ENCODE peak calls at places on chromosome 15, in six cellular contexts. I is hepatocyte, M is testis, A is fibroblast of pulmonary artery, V is AG04449, X is fibroblast of lung. O is an unnamed sample.

GRCh38 chr15:68693071-68693470 is 114.3 kb downstream of the CORO2B start:
- DNase-seq in I (no peak), M (no peak), A (no peak), V (no peak), X (peak; percentile 33), O (no peak)

GRCh38 chr15:77144028-77144427 is 73.1 kb upstream of the TSPAN3 start:
- DNase-seq in I (no peak), M (no peak), A (peak; percentile 71), V (peak; percentile 12), X (peak; percentile 46), O (no peak)

GRCh38 chr15:50064674-50065073 is 54.4 kb downstream of the ATP8B4 start:
- DNase-seq in I (no peak), M (no peak), A (no peak), V (no peak), X (no peak), O (no peak)

GRCh38 chr15:55768670-55769185 is 25.8 kb upstream of the PRTG start:
- DNase-seq in I (no peak), M (no peak), A (no peak), V (no peak), X (no peak), O (no peak)

GRCh38 chr15:74988007-74988800 is 7.2 kb upstream of the SCAMP5 start:
- DNase-seq in I (peak; percentile 78), M (no peak), A (peak; percentile 70), V (no peak), X (peak; percentile 16), O (no peak)

GRCh38 chr15:77009646-77010311 is 14.9 kb downstream of the PSTPIP1 start:
- DNase-seq in I (no peak), M (no peak), A (no peak), V (no peak), X (no peak), O (no peak)

GRCh38 chr15:66673410-66674322 is 28.4 kb upstream of the SMAD6 start:
- DNase-seq in I (peak; percentile 63), M (peak; percentile 81), A (peak; percentile 57), V (no peak), X (no peak), O (no peak)

GRCh38 chr15:92869977-92870644 is 30.0 kb upstream of the CHD2 start:
- DNase-seq in I (peak; percentile 35), M (no peak), A (no peak), V (no peak), X (no peak), O (no peak)

GRCh38 chr15:99410477-99410876 is 155.3 kb upstream of the MEF2A start:
- DNase-seq in I (no peak), M (no peak), A (no peak), V (no peak), X (no peak), O (no peak)

GRCh38 chr15:67820992-67821783 is 4.1 kb upstream of the SKOR1 start:
- DNase-seq in I (peak; percentile 85), M (peak; percentile 66), A (peak; percentile 65), V (no peak), X (peak; percentile 56), O (no peak)

GRCh38 chr15:81531141-81531592 is 157.2 kb upstream of the TMC3 start:
- DNase-seq in I (peak; percentile 65), M (no peak), A (no peak), V (no peak), X (peak; percentile 70), O (no peak)

GRCh38 chr15:69475769-69476358 is 23.2 kb downstream of the RPLP1 start:
- DNase-seq in I (peak; percentile 87), M (peak; percentile 89), A (peak; percentile 79), V (no peak), X (peak; percentile 66), O (no peak)

GRCh38 chr15:52559583-52559982 is 9.2 kb downstream of the ARPP19 start:
- DNase-seq in I (no peak), M (no peak), A (peak; percentile 38), V (no peak), X (peak; percentile 60), O (no peak)

GRCh38 chr15:85620321-85621044 is 174.2 kb downstream of the KLHL25 start:
- DNase-seq in I (no peak), M (peak; percentile 52), A (peak; percentile 82), V (no peak), X (peak; percentile 75), O (no peak)

GRCh38 chr15:77530576-77530975 is 102.1 kb downstream of the LINGO1 start:
- DNase-seq in I (no peak), M (no peak), A (no peak), V (peak; percentile 33), X (no peak), O (no peak)

GRCh38 chr15:29734917-29735572 is 87.2 kb downstream of the TJP1 start:
- DNase-seq in I (peak; percentile 32), M (no peak), A (no peak), V (no peak), X (no peak), O (peak; percentile 62)

GRCh38 chr15:58043192-58043903 is 22.2 kb downstream of the ALDH1A2 start:
- DNase-seq in I (peak; percentile 51), M (peak; percentile 65), A (peak; percentile 70), V (no peak), X (peak; percentile 58), O (no peak)

GRCh38 chr15:37872661-37873060 is 61.8 kb upstream of the TMCO5A start:
- DNase-seq in I (peak; percentile 6), M (no peak), A (no peak), V (no peak), X (peak; percentile 28), O (no peak)

GRCh38 chr15:95325763-95326688 is 1004.5 kb upstream of the NR2F2 start:
- DNase-seq in I (no peak), M (peak; percentile 68), A (peak; percentile 86), V (no peak), X (peak; percentile 25), O (no peak)

GRCh38 chr15:31503758-31504461 is 177.3 kb downstream of the KLF13 start:
- DNase-seq in I (no peak), M (peak; percentile 12), A (no peak), V (no peak), X (no peak), O (no peak)

GRCh38 chr15:74453925-74454763 is 6.8 kb downstream of the UBL7 start:
- DNase-seq in I (no peak), M (no peak), A (peak; percentile 26), V (no peak), X (no peak), O (no peak)

GRCh38 chr15:69484837-69485236 is 32.2 kb downstream of the RPLP1 start:
- DNase-seq in I (no peak), M (no peak), A (no peak), V (no peak), X (no peak), O (no peak)

GRCh38 chr15:58546635-58547627 is 115.1 kb downstream of the LIPC start:
- DNase-seq in I (no peak), M (peak; percentile 89), A (peak; percentile 91), V (peak; percentile 79), X (peak; percentile 84), O (peak; percentile 94)

GRCh38 chr15:92714071-92714456 is 58.5 kb upstream of the FAM174B start:
- DNase-seq in I (peak; percentile 33), M (peak; percentile 45), A (peak; percentile 31), V (no peak), X (peak; percentile 46), O (no peak)

GRCh38 chr15:60021589-60022378 is 17.7 kb downstream of the FOXB1 start:
- DNase-seq in I (no peak), M (no peak), A (no peak), V (no peak), X (no peak), O (no peak)

GRCh38 chr15:78092111-78093041 is at the start of gene SH2D7:
- DNase-seq in I (no peak), M (no peak), A (no peak), V (no peak), X (peak; percentile 31), O (no peak)

GRCh38 chr15:84600331-84600686 is 500 bp upstream of the ZSCAN2 start:
- DNase-seq in I (peak; percentile 89), M (peak; percentile 89), A (peak; percentile 87), V (no peak), X (peak; percentile 86), O (peak; percentile 23)

GRCh38 chr15:90750186-90750585 is 33.0 kb downstream of the BLM start:
- DNase-seq in I (no peak), M (no peak), A (no peak), V (no peak), X (no peak), O (no peak)

GRCh38 chr15:100670505-100671021 is 68.2 kb downstream of the ASB7 start:
- DNase-seq in I (no peak), M (no peak), A (no peak), V (no peak), X (no peak), O (no peak)

GRCh38 chr15:44265757-44266156 is 22.8 kb upstream of the GOLM2 start:
- DNase-seq in I (no peak), M (no peak), A (no peak), V (no peak), X (peak; percentile 18), O (no peak)
- TF ChIP-seq CTCF in I (no peak), M (no peak), A (no peak), V (no peak), X (no peak), O (peak; percentile 32)

DNA sequence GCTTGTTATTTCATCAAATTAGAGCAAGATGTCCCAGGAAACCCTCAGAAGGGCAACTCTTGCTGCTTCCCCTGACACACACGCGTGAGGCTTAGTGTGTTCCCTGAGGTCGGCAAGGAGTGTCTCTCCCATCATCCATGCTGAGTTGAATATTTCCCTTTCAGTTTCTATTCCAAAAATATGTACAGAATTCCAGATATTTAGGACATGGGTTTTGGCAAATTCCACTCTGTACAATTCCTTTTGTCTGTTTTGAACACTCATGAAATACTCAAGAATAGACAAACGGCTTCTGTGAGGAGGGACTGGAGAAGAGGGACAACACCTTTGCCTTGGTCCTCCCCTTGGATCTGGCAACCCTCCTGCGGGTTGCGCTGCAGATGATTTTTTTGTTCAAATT is 138.0 kb downstream of the DUT start:
- DNase-seq in I (no peak), M (no peak), A (no peak), V (no peak), X (no peak), O (no peak)
- H3K4me3 ChIP-seq in I (no peak overlapping the region), M (no peak overlapping the region), A (no peak overlapping the region), V (no peak overlapping the region), X (no peak overlapping the region), O (no peak overlapping the region)

GRCh38 chr15:63122002-63122893 is 587 bp downstream of the LACTB start:
- DNase-seq in I (peak; percentile 89), M (peak; percentile 87), A (peak; percentile 80), V (no peak), X (peak; percentile 62), O (no peak)
- TF ChIP-seq CTCF in I (peak; percentile 30), M (no peak), A (peak; percentile 5), V (peak; percentile 11), X (no peak), O (peak; percentile 20)

GRCh38 chr15:89106200-89106599 is 17.9 kb downstream of the ABHD2 start:
- DNase-seq in I (no peak), M (no peak), A (no peak), V (no peak), X (no peak), O (no peak)

GRCh38 chr15:89103481-89104171 is 15.4 kb downstream of the ABHD2 start:
- DNase-seq in I (no peak), M (peak; percentile 37), A (no peak), V (no peak), X (no peak), O (no peak)

GRCh38 chr15:89101302-89102191 is 13.3 kb downstream of the ABHD2 start:
- DNase-seq in I (peak; percentile 78), M (peak; percentile 53), A (peak; percentile 98), V (peak; percentile 93), X (peak; percentile 95), O (peak; percentile 97)

GRCh38 chr15:89105147-89105546 is 16.9 kb downstream of the ABHD2 start:
- DNase-seq in I (peak; percentile 41), M (no peak), A (peak; percentile 97), V (peak; percentile 94), X (peak; percentile 96), O (peak; percentile 93)

GRCh38 chr15:89104172-89104564 is 15.9 kb downstream of the ABHD2 start:
- DNase-seq in I (no peak), M (peak; percentile 43), A (peak; percentile 67), V (no peak), X (peak; percentile 77), O (no peak)
- H3K4me3 ChIP-seq in I (no peak overlapping the region), M (no peak overlapping the region), A (no peak overlapping the region), V (no peak overlapping the region), X (no peak overlapping the region), O (no peak overlapping the region)